ENCODE peak calls at places on chromosomes 3 and 15, in eight cellular contexts. S is coronary artery, I is astrocyte of the cerebellum, X is AG10803, N is progenitor cell of endocrine pancreas, G is RWPE1, B is GM13976, P is endothelial cell of umbilical vein. H is an unnamed sample.

GRCh38 chr15:65055201-65055870 is 10.1 kb downstream of the SLC51B start:
- DNase-seq in S (no peak), I (peak), X (peak), N (no peak), G (no peak), B (no peak), P (no peak), H (no peak)

GRCh38 chr15:72207576-72208085 is 10.0 kb upstream of the GRAMD2A start:
- DNase-seq in S (no peak), I (no peak), X (no peak), N (no peak), G (no peak), B (no peak), P (no peak), H (no peak)

GRCh38 chr15:77986891-77987764 is 90.4 kb downstream of the TBC1D2B start:
- DNase-seq in S (peak), I (no peak), X (no peak), N (no peak), G (no peak), B (no peak), P (no peak), H (no peak)

GRCh38 chr15:91116379-91117067 is 16.5 kb downstream of the SV2B start:
- DNase-seq in S (peak), I (no peak), X (no peak), N (no peak), G (peak), B (peak), P (peak), H (no peak)

GRCh38 chr3:23685484-23686258 is 120.1 kb upstream of the UBE2E1 start:
- DNase-seq in S (peak), I (peak), X (peak), N (no peak), G (peak), B (no peak), P (peak), H (no peak)

GRCh38 chr3:59559721-59560514 is 510.1 kb upstream of the CFAP20DC start:
- DNase-seq in S (no peak), I (peak), X (peak), N (no peak), G (peak), B (no peak), P (no peak), H (no peak)

GRCh38 chr3:40623567-40623966 is 98.8 kb downstream of the ZNF621 start:
- DNase-seq in S (no peak), I (no peak), X (no peak), N (no peak), G (peak), B (no peak), P (no peak), H (no peak)

GRCh38 chr15:25664761-25665160 is 198.4 kb downstream of the ATP10A start:
- DNase-seq in S (no peak), I (no peak), X (peak), N (no peak), G (no peak), B (no peak), P (no peak), H (no peak)

GRCh38 chr3:114362815-114363214 is 69.0 kb downstream of the TIGIT start:
- DNase-seq in S (no peak), I (peak), X (peak), N (no peak), G (peak), B (peak), P (peak), H (no peak)

GRCh38 chr3:16433701-16434151 is 79.8 kb downstream of the RFTN1 start:
- DNase-seq in S (no peak), I (no peak), X (no peak), N (no peak), G (no peak), B (peak), P (no peak), H (no peak)

GRCh38 chr3:143226678-143227291 is 107.2 kb downstream of the CHST2 start:
- DNase-seq in S (no peak), I (no peak), X (no peak), N (no peak), G (no peak), B (no peak), P (no peak), H (no peak)

GRCh38 chr3:174846055-174846454 is 13.1 kb upstream of the NAALADL2 start:
- DNase-seq in S (no peak), I (no peak), X (no peak), N (no peak), G (no peak), B (no peak), P (no peak), H (no peak)

GRCh38 chr3:174844746-174845145 is 14.4 kb upstream of the NAALADL2 start:
- DNase-seq in S (no peak), I (no peak), X (no peak), N (no peak), G (no peak), B (no peak), P (no peak), H (no peak)
- TF ChIP-seq CTCF in S (no peak), I (no peak), X (no peak), N (no peak), G (no peak), B (no peak), P (no peak), H (no peak)

DNA sequence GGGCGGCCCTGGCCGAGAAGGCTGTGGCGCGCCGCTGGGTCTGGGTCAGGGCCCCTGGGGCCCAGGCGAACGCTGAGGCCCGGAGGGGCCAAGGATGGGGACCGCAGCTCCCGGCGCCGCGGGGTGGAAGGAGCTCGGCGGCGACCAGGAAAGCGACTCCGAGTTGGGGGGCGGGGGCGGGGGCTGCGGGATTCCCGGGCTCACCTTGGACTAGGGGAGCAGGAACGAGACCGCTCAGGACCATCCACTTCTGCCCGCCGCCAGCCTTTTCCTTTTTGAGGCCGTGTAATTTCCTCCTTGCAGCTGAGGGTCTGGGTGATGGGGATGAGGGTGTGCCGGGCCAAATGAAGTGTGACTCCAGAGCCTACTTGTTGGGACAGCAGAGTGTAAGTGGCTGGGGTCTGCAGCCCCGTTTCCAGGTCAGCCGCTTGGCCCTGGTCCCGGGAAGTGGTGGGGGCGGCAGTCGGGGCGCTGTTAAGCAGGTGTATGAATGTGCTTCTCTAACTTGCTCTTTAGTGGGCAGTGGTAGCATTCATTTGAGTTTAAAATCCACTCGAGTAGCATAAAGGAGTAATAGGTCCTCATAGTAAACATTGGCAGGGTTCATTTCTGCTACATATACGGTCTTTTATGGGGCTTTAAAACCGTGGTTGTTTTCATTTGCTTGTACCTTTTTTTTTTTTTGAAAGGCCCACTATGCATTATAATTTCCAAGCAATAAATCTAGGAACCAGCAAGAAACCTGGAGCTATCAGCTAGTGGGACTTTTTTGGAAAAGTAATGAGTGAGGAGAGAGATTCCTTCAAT is 717 bp downstream of the PXK start:
- DNase-seq in S (peak), I (no peak), X (peak), N (no peak), G (peak), B (peak), P (peak), H (no peak)
- TF ChIP-seq CTCF in S (no peak), I (peak), X (peak), N (no peak), G (peak), B (peak), P (no peak), H (no peak)

GRCh38 chr15:85759391-85759790 is 35.3 kb downstream of the KLHL25 start:
- DNase-seq in S (no peak), I (no peak), X (no peak), N (no peak), G (no peak), B (no peak), P (no peak), H (no peak)

GRCh38 chr15:85760049-85760448 is 34.7 kb downstream of the KLHL25 start:
- DNase-seq in S (no peak), I (no peak), X (no peak), N (no peak), G (no peak), B (no peak), P (no peak), H (no peak)

GRCh38 chr15:85761635-85762034 is 33.1 kb downstream of the KLHL25 start:
- DNase-seq in S (no peak), I (peak), X (no peak), N (no peak), G (peak), B (no peak), P (no peak), H (no peak)

GRCh38 chr15:85762039-85762755 is 32.5 kb downstream of the KLHL25 start:
- DNase-seq in S (no peak), I (no peak), X (no peak), N (no peak), G (no peak), B (no peak), P (no peak), H (no peak)

GRCh38 chr15:85760531-85761371 is 34.0 kb downstream of the KLHL25 start:
- DNase-seq in S (no peak), I (no peak), X (no peak), N (no peak), G (no peak), B (no peak), P (no peak), H (no peak)
- TF ChIP-seq CTCF in S (no peak), I (no peak), X (no peak), N (no peak), G (no peak), B (no peak), P (no peak), H (no peak)

GRCh38 chr3:94101860-94102259 is 39.0 kb downstream of the NSUN3 start:
- DNase-seq in S (no peak), I (no peak), X (peak), N (no peak), G (no peak), B (no peak), P (peak), H (no peak)
- TF ChIP-seq CTCF in S (no peak), I (no peak), X (peak), N (peak), G (no peak), B (no peak), P (no peak), H (no peak)

GRCh38 chr15:82176528-82176927 is 86.0 kb downstream of the EFL1 start:
- DNase-seq in S (no peak), I (no peak), X (no peak), N (no peak), G (no peak), B (no peak), P (no peak), H (no peak)
- TF ChIP-seq CTCF in S (no peak), I (no peak), X (peak), N (no peak), G (no peak), B (no peak), P (no peak), H (no peak)

DNA sequence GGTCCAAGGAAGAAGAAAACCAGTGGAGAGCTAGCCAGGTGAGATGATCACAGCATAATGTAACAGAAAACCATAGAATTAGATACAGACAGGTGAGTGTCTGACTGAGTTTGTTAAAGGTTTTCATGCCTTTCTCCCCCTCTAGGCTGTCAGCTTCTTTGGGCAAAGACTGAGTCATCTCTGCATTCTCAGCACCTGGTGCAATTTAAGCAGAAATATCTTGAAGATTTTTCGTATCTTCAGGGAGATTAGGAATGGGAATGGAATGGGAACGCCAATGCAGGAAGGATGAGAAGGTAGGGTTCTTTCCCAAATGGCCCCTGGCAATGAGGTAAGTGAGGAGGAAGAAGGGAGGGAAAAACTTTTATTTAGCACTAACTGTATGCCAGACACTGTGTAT is 122.0 kb upstream of the SLC7A14 start:
- DNase-seq in S (no peak), I (no peak), X (no peak), N (no peak), G (peak), B (no peak), P (no peak), H (no peak)
- TF ChIP-seq CTCF in S (no peak), I (no peak), X (no peak), N (no peak), G (no peak), B (no peak), P (no peak), H (no peak)

GRCh38 chr15:99386429-99386828 is 135.1 kb downstream of the LRRC28 start:
- DNase-seq in S (no peak), I (no peak), X (no peak), N (no peak), G (no peak), B (no peak), P (no peak), H (no peak)

GRCh38 chr15:99385865-99386264 is 134.6 kb downstream of the LRRC28 start:
- DNase-seq in S (no peak), I (no peak), X (peak), N (no peak), G (no peak), B (no peak), P (peak), H (no peak)

GRCh38 chr15:99387769-99388168 is 136.5 kb downstream of the LRRC28 start:
- DNase-seq in S (no peak), I (no peak), X (no peak), N (no peak), G (no peak), B (peak), P (no peak), H (no peak)

GRCh38 chr15:99393641-99394040 is 142.4 kb downstream of the LRRC28 start:
- DNase-seq in S (no peak), I (no peak), X (no peak), N (no peak), G (no peak), B (no peak), P (no peak), H (no peak)

GRCh38 chr15:99390667-99391066 is 139.4 kb downstream of the LRRC28 start:
- DNase-seq in S (no peak), I (no peak), X (no peak), N (no peak), G (no peak), B (no peak), P (no peak), H (no peak)
- TF ChIP-seq CTCF in S (no peak), I (no peak), X (no peak), N (no peak), G (no peak), B (no peak), P (no peak), H (no peak)